ENCODE peak calls at places on chromosome 6, in eight cellular contexts. D is psoas muscle, E is Peyer's patch, O is GM12865, Z is GM23338, P is heart left ventricle, N is DND-41, W is brain microvascular endothelial cell. F is an unnamed sample.

GRCh38 chr6:35094183-35094582 is 47.0 kb downstream of the TCP11 start:
- DNase-seq in P (no peak), N (no peak), E (no peak), W (no peak), Z (no peak), O (no peak), D (no peak), F (no peak)

GRCh38 chr6:125231574-125232343 is 70.0 kb downstream of the HDDC2 start:
- DNase-seq in W (no peak), E (no peak), N (no peak), P (no peak), D (no peak), Z (no peak), O (no peak), F (no peak)

GRCh38 chr6:166950443-166950821 is 5.9 kb downstream of the RNASET2 start:
- DNase-seq in D (no peak), O (peak; percentile 87), W (no peak), P (no peak), E (no peak), Z (no peak), N (no peak), F (no peak)

GRCh38 chr6:31587791-31588777 is 2.0 kb downstream of the LST1 start:
- DNase-seq in E (no peak), P (no peak), O (peak; percentile 49), N (no peak), Z (no peak), D (no peak), W (no peak), F (no peak)

GRCh38 chr6:169918239-169918953 is 167.0 kb downstream of the ERMARD start:
- DNase-seq in W (no peak), O (no peak), P (no peak), N (no peak), Z (no peak), E (no peak), D (no peak), F (no peak)

GRCh38 chr6:111720931-111721496 is 115.3 kb upstream of the TRAF3IP2 start:
- DNase-seq in N (no peak), W (no peak), D (no peak), P (no peak), O (no peak), E (no peak), Z (no peak), F (no peak)

GRCh38 chr6:112443118-112443641 is 96.0 kb downstream of the RFPL4B start:
- DNase-seq in P (no peak), E (no peak), Z (no peak), O (no peak), W (no peak), D (no peak), N (no peak), F (no peak)

GRCh38 chr6:10740061-10740460 is 7.5 kb upstream of the TMEM14B start:
- DNase-seq in Z (no peak), N (no peak), P (no peak), W (no peak), E (no peak), O (no peak), D (no peak), F (peak; percentile 26)

GRCh38 chr6:36676142-36677058 is 2.1 kb upstream of the CDKN1A start:
- DNase-seq in N (no peak), W (no peak), E (no peak), P (no peak), Z (no peak), D (no peak), O (peak; percentile 60), F (no peak)

GRCh38 chr6:82408952-82409421 is 45.4 kb downstream of the TPBG start:
- DNase-seq in E (no peak), D (no peak), O (peak; percentile 20), N (no peak), P (no peak), W (peak; percentile 49), Z (no peak), F (no peak)

GRCh38 chr6:61210549-61210948 is 1075.5 kb downstream of the KHDRBS2 start:
- DNase-seq in Z (peak; percentile 45), O (no peak), P (no peak), E (no peak), D (no peak), N (no peak), W (no peak), F (no peak)

GRCh38 chr6:144683216-144684070 is 398.3 kb downstream of the UTRN start:
- DNase-seq in E (no peak), O (no peak), P (no peak), W (no peak), D (no peak), Z (no peak), N (no peak), F (no peak)

GRCh38 chr6:126175251-126175650 is 164.7 kb upstream of the CENPW start:
- DNase-seq in O (no peak), N (no peak), P (no peak), Z (no peak), W (no peak), E (no peak), D (no peak), F (no peak)

GRCh38 chr6:4928426-4928825 is 75.4 kb downstream of the RPP40 start:
- DNase-seq in W (peak; percentile 53), P (no peak), N (no peak), D (no peak), O (no peak), E (no peak), Z (no peak), F (no peak)

GRCh38 chr6:129370268-129370916 is 339.6 kb downstream of the ARHGAP18 start:
- DNase-seq in E (no peak), W (peak; percentile 70), D (no peak), N (peak; percentile 28), P (no peak), Z (peak; percentile 71), O (peak; percentile 34), F (no peak)

GRCh38 chr6:51893356-51893755 is 194.1 kb downstream of the PKHD1 start:
- DNase-seq in Z (no peak), D (no peak), O (no peak), N (no peak), W (no peak), E (no peak), P (no peak), F (no peak)

GRCh38 chr6:45272626-45273025 is 55.5 kb upstream of the RUNX2 start:
- DNase-seq in O (no peak), P (no peak), D (no peak), W (no peak), E (no peak), N (no peak), Z (no peak), F (no peak)

GRCh38 chr6:140441256-140441655 is 1066.8 kb upstream of the CITED2 start:
- DNase-seq in W (peak; percentile 78), Z (peak; percentile 69), E (no peak), P (peak; percentile 60), N (no peak), D (peak; percentile 25), O (peak; percentile 41), F (no peak)
- TF ChIP-seq CTCF in W (peak; percentile 70), Z (peak; percentile 55), E (no peak), P (peak; percentile 68), N (peak; percentile 15), D (peak; percentile 59), O (peak; percentile 25), F (no peak)

DNA sequence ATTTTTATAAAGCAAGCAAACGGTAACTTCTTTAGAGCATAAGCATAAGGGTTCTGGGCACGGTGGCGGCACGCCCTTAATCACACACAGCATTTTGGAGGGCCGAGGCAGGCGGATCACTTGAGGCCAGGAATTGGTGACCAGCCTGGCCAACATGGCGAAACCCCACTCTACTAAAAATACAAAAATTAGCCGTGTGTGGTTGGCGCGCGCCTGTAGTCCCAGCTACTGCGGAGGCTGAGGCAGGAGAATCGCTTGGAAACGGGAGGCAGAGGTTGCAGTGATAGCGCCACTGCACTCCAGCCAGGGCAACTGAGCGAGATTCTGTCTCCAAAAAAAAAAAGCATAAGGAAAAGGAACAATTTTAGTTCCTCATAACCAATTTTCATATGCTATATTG is 2.6 kb downstream of the SENP6 start:
- DNase-seq in Z (no peak), E (no peak), W (no peak), O (no peak), P (no peak), D (no peak), N (no peak), F (no peak)
- H3K4me3 ChIP-seq in Z (peak overlapping the region; percentile 86), E (no peak overlapping the region), W (peak overlapping the region; percentile 10), O (no peak overlapping the region), P (peak overlapping the region; percentile 92), D (peak overlapping the region; percentile 76), N (peak overlapping the region; percentile 69), F (peak overlapping the region; percentile 89)

DNA sequence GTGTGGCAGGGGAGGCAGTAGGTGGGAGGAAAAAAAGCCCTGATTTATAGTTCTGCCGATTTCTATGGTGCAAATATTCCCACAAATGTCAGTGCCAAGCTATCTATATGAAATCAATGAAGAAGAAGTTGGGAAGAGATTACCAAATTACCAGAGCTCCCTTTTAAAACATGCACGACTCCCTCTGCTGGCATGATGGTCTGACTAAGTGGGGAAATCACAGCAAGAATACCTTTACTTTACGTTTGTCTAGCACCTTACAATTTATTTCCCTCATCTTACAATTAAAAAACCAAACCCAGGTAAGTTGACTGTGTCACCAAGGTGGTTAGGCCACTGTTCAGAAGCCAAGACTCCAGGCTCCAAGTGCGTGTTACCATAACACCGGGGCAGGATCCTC is 55.6 kb downstream of the AGPAT4 start:
- DNase-seq in E (no peak), D (no peak), P (no peak), O (no peak), W (no peak), Z (no peak), N (no peak), F (no peak)
- TF ChIP-seq CTCF in E (no peak), D (no peak), P (no peak), O (no peak), W (peak; percentile 44), Z (peak; percentile 31), N (no peak), F (no peak)

GRCh38 chr6:7146079-7146828 is 38.5 kb downstream of the RREB1 start:
- DNase-seq in D (peak; percentile 43), Z (peak; percentile 52), N (peak; percentile 33), O (peak; percentile 74), W (peak; percentile 58), E (peak; percentile 71), P (no peak), F (no peak)

GRCh38 chr6:7147051-7147671 is 39.4 kb downstream of the RREB1 start:
- DNase-seq in Z (no peak), W (no peak), N (no peak), E (no peak), O (no peak), D (no peak), P (no peak), F (no peak)

GRCh38 chr6:7143161-7143974 is 35.6 kb downstream of the RREB1 start:
- DNase-seq in D (no peak), N (no peak), O (peak; percentile 34), P (no peak), Z (no peak), W (no peak), E (no peak), F (no peak)

GRCh38 chr6:7145269-7146078 is 37.7 kb downstream of the RREB1 start:
- DNase-seq in D (no peak), P (no peak), E (no peak), W (no peak), N (no peak), O (no peak), Z (peak; percentile 70), F (no peak)

DNA sequence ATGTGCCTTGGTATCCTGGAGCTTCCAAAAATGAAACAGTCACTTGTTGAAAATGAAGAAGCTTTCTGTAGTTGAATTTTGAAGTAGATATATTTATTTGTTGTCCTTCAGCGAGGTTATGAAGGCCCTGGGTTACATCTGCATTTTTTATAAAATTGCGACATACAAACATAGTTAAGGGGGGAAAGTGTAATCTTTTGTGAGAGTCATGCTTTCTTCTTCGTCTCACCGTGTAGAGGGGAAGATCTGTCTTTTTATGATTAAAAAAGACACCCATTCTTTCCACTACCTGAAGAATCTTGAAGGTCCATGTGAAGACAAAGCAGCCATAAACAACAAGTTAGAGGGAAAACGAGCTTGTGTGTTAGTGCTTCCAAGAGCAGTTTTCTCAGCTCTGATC is 37.0 kb downstream of the RREB1 start:
- DNase-seq in O (no peak), E (no peak), P (no peak), W (no peak), Z (no peak), D (no peak), N (no peak), F (no peak)
- H3K4me3 ChIP-seq in O (no peak overlapping the region), E (no peak overlapping the region), P (no peak overlapping the region), W (no peak overlapping the region), Z (peak overlapping the region; percentile 48), D (no peak overlapping the region), N (no peak overlapping the region), F (no peak overlapping the region)